ENCODE peak calls at places on chromosomes 6 and 20, in five cellular contexts. One of them, this sample, is unnamed.

GRCh38 chr20:4375881-4376280 is 345.8 kb upstream of the PRND start:
- DNase-seq in esophagus muscularis mucosa: no peak
- DNase-seq in ovary: no peak
- DNase-seq in A549: no peak
- DNase-seq in breast epithelium: no peak
- DNase-seq in this sample: no peak

GRCh38 chr20:46073443-46073842 is 16.3 kb downstream of the NCOA5 start:
- DNase-seq in A549: no peak
- DNase-seq in breast epithelium: no peak
- DNase-seq in esophagus muscularis mucosa: peak; percentile 45
- DNase-seq in ovary: no peak
- DNase-seq in this sample: no peak

GRCh38 chr6:154995241-154996162 is at the start of gene TIAM2:
- DNase-seq in esophagus muscularis mucosa: no peak
- DNase-seq in ovary: no peak
- DNase-seq in breast epithelium: no peak
- DNase-seq in A549: peak; percentile 13
- DNase-seq in this sample: no peak

GRCh38 chr20:53804920-53805894 is 211.6 kb upstream of the ZNF217 start:
- DNase-seq in A549: peak; percentile 80
- DNase-seq in ovary: no peak
- DNase-seq in esophagus muscularis mucosa: no peak
- DNase-seq in breast epithelium: no peak
- DNase-seq in this sample: no peak

GRCh38 chr20:34300809-34301586 is 2.2 kb downstream of the AHCY start:
- DNase-seq in ovary: no peak
- DNase-seq in esophagus muscularis mucosa: no peak
- DNase-seq in A549: no peak
- DNase-seq in breast epithelium: no peak
- DNase-seq in this sample: no peak

GRCh38 chr20:10632681-10633509 is 40.9 kb downstream of the JAG1 start:
- DNase-seq in ovary: no peak
- DNase-seq in breast epithelium: no peak
- DNase-seq in esophagus muscularis mucosa: no peak
- DNase-seq in A549: no peak
- DNase-seq in this sample: no peak

GRCh38 chr6:155186052-155186658 is 77.7 kb upstream of the CLDN20 start:
- DNase-seq in esophagus muscularis mucosa: no peak
- DNase-seq in A549: no peak
- DNase-seq in ovary: no peak
- DNase-seq in breast epithelium: no peak
- DNase-seq in this sample: no peak

GRCh38 chr20:7459123-7459522 is 481.1 kb downstream of the HAO1 start:
- DNase-seq in breast epithelium: no peak
- DNase-seq in esophagus muscularis mucosa: no peak
- DNase-seq in ovary: no peak
- DNase-seq in A549: no peak
- DNase-seq in this sample: no peak

GRCh38 chr6:86856937-86857563 is 80.3 kb upstream of the HTR1E start:
- DNase-seq in breast epithelium: no peak
- DNase-seq in ovary: peak; percentile 28
- DNase-seq in esophagus muscularis mucosa: no peak
- DNase-seq in A549: peak; percentile 25
- DNase-seq in this sample: no peak

GRCh38 chr20:43723194-43723593 is 3.6 kb downstream of the GTSF1L start:
- DNase-seq in breast epithelium: no peak
- DNase-seq in A549: no peak
- DNase-seq in esophagus muscularis mucosa: no peak
- DNase-seq in ovary: no peak
- DNase-seq in this sample: no peak

GRCh38 chr20:60105404-60105803 is 147.2 kb downstream of the CDH26 start:
- DNase-seq in A549: no peak
- DNase-seq in breast epithelium: no peak
- DNase-seq in esophagus muscularis mucosa: no peak
- DNase-seq in ovary: no peak
- DNase-seq in this sample: no peak

GRCh38 chr20:60107621-60108020 is 149.4 kb downstream of the CDH26 start:
- DNase-seq in breast epithelium: no peak
- DNase-seq in esophagus muscularis mucosa: no peak
- DNase-seq in ovary: no peak
- DNase-seq in A549: no peak
- DNase-seq in this sample: no peak

GRCh38 chr20:60113024-60113724 is 155.0 kb downstream of the CDH26 start:
- DNase-seq in esophagus muscularis mucosa: no peak
- DNase-seq in ovary: no peak
- DNase-seq in A549: no peak
- DNase-seq in breast epithelium: no peak
- DNase-seq in this sample: no peak

GRCh38 chr20:60104980-60105379 is 146.8 kb downstream of the CDH26 start:
- DNase-seq in ovary: no peak
- DNase-seq in breast epithelium: no peak
- DNase-seq in esophagus muscularis mucosa: no peak
- DNase-seq in A549: no peak
- DNase-seq in this sample: no peak

DNA sequence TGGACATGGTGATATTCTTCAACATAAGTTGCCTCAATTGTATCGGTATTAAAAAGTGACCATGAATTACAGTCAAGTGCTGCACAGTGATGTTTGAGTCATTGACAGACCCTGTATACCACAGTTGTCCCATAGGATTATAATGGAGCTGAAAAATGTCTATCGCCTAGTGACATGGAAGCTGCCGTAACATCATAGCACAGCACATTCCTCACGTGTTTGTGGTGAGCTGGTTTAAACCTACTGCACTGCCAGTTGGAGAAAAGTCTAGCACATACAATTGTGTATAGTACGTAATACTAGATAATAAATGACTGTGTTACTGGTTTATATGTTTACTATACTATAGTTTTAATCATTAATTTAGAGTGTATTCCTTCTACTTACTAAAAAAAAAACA is 150.2 kb downstream of the CDH26 start:
- DNase-seq in ovary: no peak
- DNase-seq in A549: no peak
- DNase-seq in esophagus muscularis mucosa: no peak
- DNase-seq in breast epithelium: no peak
- DNase-seq in this sample: no peak
- TF ChIP-seq POLR2A in ovary: no peak
- TF ChIP-seq POLR2A in A549: no peak
- TF ChIP-seq POLR2A in esophagus muscularis mucosa: no peak
- TF ChIP-seq POLR2A in breast epithelium: no peak
- TF ChIP-seq POLR2A in this sample: no peak

DNA sequence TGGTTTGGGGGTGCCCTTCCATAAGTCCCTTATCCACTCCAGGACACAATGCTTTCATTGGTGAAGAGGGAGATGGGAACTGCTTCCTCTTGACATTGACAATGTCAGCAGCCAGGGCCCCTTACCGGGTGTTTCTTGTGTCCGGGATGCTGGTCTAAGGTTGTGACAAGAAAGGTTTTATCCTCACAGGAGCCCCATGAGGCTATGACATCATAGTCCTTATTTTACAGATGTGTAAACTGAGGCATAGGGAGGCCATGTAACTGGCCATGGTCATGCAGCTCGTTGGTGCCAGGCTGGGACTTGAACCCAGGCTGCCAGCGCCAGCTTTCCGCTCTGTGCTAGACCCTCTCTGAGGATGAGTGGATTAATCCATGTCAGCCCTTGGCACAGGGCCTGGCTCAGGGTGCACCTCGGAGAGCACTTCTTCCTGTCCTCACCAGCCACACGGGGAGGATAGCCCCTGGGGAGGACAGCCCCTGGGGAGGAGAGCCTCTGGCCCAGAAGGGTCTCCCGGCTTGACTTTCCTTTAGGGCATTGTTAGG is 157.3 kb downstream of the SYCP2 start:
- DNase-seq in breast epithelium: peak; percentile 41
- DNase-seq in esophagus muscularis mucosa: peak; percentile 80
- DNase-seq in A549: no peak
- DNase-seq in ovary: no peak
- DNase-seq in this sample: peak; percentile 1
- TF ChIP-seq POLR2A in breast epithelium: no peak
- TF ChIP-seq POLR2A in esophagus muscularis mucosa: no peak
- TF ChIP-seq POLR2A in A549: no peak
- TF ChIP-seq POLR2A in ovary: no peak
- TF ChIP-seq POLR2A in this sample: no peak

GRCh38 chr6:106055442-106055975 is 30.6 kb upstream of the PRDM1 start:
- DNase-seq in breast epithelium: no peak
- DNase-seq in esophagus muscularis mucosa: peak; percentile 31
- DNase-seq in ovary: no peak
- DNase-seq in A549: no peak
- DNase-seq in this sample: no peak

GRCh38 chr6:106056060-106056737 is 29.9 kb upstream of the PRDM1 start:
- DNase-seq in A549: no peak
- DNase-seq in ovary: no peak
- DNase-seq in esophagus muscularis mucosa: peak; percentile 80
- DNase-seq in breast epithelium: no peak
- DNase-seq in this sample: no peak

GRCh38 chr6:106059331-106059730 is 26.8 kb upstream of the PRDM1 start:
- DNase-seq in esophagus muscularis mucosa: peak; percentile 8
- DNase-seq in A549: no peak
- DNase-seq in ovary: no peak
- DNase-seq in breast epithelium: no peak
- DNase-seq in this sample: no peak

GRCh38 chr6:106060167-106060566 is 26.0 kb upstream of the PRDM1 start:
- DNase-seq in ovary: no peak
- DNase-seq in esophagus muscularis mucosa: peak; percentile 50
- DNase-seq in breast epithelium: no peak
- DNase-seq in A549: no peak
- DNase-seq in this sample: no peak

DNA sequence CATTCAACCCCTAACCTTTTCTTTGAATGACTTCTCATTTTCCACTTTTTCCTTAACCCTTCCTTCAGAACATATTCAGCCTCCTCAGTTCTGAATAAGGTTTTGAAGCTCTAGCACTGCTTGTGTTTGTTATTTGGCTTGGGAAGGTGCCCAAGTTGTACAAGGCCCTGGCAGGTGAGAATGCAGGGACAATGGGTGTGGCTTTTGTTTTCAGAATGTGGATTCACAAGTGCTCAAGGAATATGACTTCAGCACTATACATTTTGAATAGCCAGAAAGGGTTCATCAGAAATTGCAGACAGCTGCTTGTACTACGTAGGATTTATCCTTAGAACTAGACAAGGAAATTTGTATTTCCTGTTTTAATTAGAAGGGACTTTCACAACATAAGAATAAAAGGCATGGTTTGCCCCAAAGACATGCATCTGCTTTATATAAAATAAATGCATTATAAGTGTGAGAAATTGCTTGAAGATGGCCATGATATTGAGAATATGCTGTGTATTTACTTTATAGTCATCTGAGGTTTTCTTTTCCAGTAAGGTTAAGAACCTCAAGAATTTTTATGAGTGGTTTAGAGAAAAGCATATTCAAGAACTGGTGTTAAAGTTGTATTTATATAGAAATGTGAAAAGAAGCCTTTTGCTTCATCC is 29.3 kb upstream of the PRDM1 start:
- DNase-seq in ovary: no peak
- DNase-seq in breast epithelium: no peak
- DNase-seq in A549: no peak
- DNase-seq in esophagus muscularis mucosa: no peak
- DNase-seq in this sample: no peak
- TF ChIP-seq POLR2A in ovary: no peak
- TF ChIP-seq POLR2A in breast epithelium: no peak
- TF ChIP-seq POLR2A in A549: no peak
- TF ChIP-seq POLR2A in esophagus muscularis mucosa: no peak
- TF ChIP-seq POLR2A in this sample: no peak

DNA sequence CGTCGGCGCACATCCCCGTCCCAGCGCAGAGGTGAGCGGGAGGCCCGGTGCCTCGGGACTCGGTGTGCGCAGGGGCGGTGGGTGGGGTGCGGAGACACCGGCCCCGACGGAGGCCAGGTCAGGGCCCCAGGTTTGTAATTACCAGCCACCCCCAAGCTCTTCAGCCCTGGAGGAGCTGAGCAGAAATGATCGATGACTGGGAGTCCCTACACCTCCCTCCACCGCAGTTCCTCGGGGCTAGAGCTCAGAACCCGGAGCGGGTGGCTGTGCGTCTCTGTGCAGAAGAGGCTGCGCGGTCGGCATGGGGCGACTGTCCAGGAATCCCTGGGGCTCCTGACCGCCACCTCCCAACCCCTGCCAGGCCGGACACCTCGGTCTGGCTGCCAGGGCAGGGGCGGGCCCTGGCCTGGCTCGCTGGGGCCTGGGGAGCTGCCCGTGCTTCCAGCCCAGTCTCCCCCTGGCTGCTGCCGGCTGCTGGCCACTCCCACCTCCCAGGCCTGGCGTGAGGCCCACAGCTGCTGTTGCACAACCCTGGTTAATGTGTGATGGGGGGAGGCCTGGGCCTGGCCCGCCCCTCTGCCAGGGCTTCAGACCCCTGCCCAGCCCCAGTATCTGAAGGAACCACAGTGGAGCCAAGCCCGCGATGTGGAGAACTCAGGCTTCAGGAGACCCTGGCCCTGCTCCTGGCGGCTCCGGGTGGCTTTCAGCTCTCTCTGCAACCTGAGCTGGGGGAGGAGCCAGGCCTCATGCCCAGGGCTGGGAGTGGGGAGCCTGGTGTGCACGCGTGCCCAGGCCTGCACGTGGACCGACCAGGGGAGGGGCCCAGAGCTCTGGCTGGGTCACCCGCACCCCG is 1.2 kb downstream of the SLC2A4RG start:
- DNase-seq in A549: peak; percentile 90
- DNase-seq in breast epithelium: peak; percentile 95
- DNase-seq in ovary: peak; percentile 99
- DNase-seq in esophagus muscularis mucosa: peak; percentile 97
- DNase-seq in this sample: peak; percentile 98
- TF ChIP-seq POLR2A in A549: peak; percentile 13
- TF ChIP-seq POLR2A in breast epithelium: peak; percentile 25
- TF ChIP-seq POLR2A in ovary: peak; percentile 11
- TF ChIP-seq POLR2A in esophagus muscularis mucosa: no peak
- TF ChIP-seq POLR2A in this sample: peak; percentile 51